ENCODE peak calls at places on chromosomes 11 and 22, in ten cellular contexts. E is upper lobe of right lung; Q is aorta; I is body of pancreas; D is CD4-positive, CD25-positive, alpha-beta regulatory T cell; R is pancreas; W is Panc1; Z is K562; T is right cardiac atrium; C is RWPE2. N is an unnamed sample.

GRCh38 chr11:46930089-46930488 is 6.5 kb upstream of the CSTPP1 start:
- ATAC-seq in C (peak), Q (no peak), D (peak), R (peak), E (peak), I (peak), W (no peak), Z (peak), T (no peak), N (no peak)

GRCh38 chr11:26539517-26539916 is 32.5 kb downstream of the MUC15 start:
- ATAC-seq in R (no peak), Z (no peak), T (no peak), Q (no peak), I (no peak), C (no peak), E (no peak), D (no peak), W (no peak), N (no peak)

GRCh38 chr11:114886644-114887259 is 208.4 kb downstream of the NXPE2 start:
- ATAC-seq in Q (no peak), W (no peak), T (no peak), I (no peak), D (no peak), C (no peak), E (no peak), Z (no peak), R (no peak), N (no peak)

GRCh38 chr11:69130586-69131566 is 24.9 kb upstream of the SMIM38 start:
- ATAC-seq in Z (peak), I (peak), D (no peak), E (peak), Q (peak), W (peak), R (peak), C (peak), T (peak), N (peak)

GRCh38 chr11:119585038-119585666 is 143.8 kb downstream of the NECTIN1 start:
- ATAC-seq in E (peak), C (peak), D (no peak), Q (no peak), Z (no peak), I (peak), T (peak), R (peak), W (peak), N (peak)

GRCh38 chr11:34823197-34823596 is 93.0 kb downstream of the APIP start:
- ATAC-seq in R (no peak), W (no peak), D (no peak), Q (no peak), I (no peak), E (no peak), Z (no peak), T (peak), C (no peak), N (peak)

GRCh38 chr11:117816151-117816741 is 8.3 kb downstream of the FXYD2 start:
- ATAC-seq in E (no peak), W (peak), I (peak), R (peak), Q (peak), T (peak), C (peak), D (no peak), Z (peak), N (peak)

GRCh38 chr22:38724926-38725571 is 19.3 kb downstream of the GTPBP1 start:
- ATAC-seq in R (peak), W (peak), D (peak), Q (no peak), C (peak), Z (peak), E (peak), I (no peak), T (no peak), N (no peak)

GRCh38 chr22:33028191-33028700 is 29.9 kb downstream of the SYN3 start:
- ATAC-seq in Q (no peak), T (no peak), D (no peak), R (no peak), W (no peak), C (no peak), Z (no peak), I (no peak), E (no peak), N (no peak)

GRCh38 chr11:12963789-12964536 is 45.2 kb upstream of the RASSF10 start:
- ATAC-seq in C (peak), I (peak), Z (peak), R (peak), Q (peak), D (no peak), T (peak), E (peak), W (peak), N (peak)

GRCh38 chr11:33452806-33453205 is 195.6 kb downstream of the HIPK3 start:
- ATAC-seq in W (peak), R (no peak), Z (no peak), I (no peak), T (no peak), D (no peak), Q (no peak), E (no peak), C (peak), N (no peak)

DNA sequence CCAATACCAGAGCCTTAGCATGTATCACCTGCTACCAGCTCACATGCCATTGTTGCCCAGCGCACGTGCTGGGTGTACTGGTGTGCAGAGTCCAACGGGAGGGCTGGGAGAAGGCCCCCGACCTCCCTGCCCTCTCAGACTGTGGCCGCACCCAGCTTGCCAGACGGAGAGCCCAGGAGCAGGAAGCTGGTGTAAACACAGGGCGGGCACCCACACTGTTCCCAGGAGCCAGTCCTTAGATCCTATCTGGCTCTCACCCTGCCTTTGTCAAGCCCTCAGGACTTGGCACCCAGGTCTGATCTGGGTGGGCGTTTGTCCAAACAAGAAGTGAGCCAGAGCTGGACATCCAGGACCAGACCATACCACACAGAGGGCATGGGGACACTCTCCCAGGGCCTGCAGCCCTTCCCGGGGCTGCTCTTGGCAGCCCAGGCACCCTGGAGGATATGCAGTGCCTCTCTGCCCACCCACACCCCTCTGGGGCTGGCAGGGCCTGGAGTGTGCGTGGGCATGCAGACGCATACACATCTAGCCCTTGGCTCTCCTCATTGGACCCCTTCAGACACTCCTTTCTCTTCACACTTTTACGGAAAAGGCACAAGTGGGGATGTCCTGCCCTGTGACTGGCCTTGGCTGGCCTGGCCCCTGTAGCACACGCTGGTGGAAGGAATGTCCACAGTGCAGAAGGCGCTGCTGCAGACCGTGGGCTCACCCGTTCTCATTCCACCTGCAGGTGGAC is 19.9 kb upstream of the CLDN5 start:
- ATAC-seq in W (no peak), E (peak), Z (peak), D (no peak), C (no peak), T (peak), I (peak), R (peak), Q (peak), N (peak)
- H3K27ac ChIP-seq in W (no peak), E (peak), Z (no peak), D (no peak), C (no peak), T (no peak), I (no peak), R (no peak), Q (no peak), N (no peak)

GRCh38 chr22:28904211-28904808 is 20.9 kb downstream of the ZNRF3 start:
- ATAC-seq in C (no peak), E (no peak), W (no peak), R (no peak), I (peak), Q (peak), Z (no peak), T (peak), D (no peak), N (no peak)

GRCh38 chr22:28902490-28902889 is 19.1 kb downstream of the ZNRF3 start:
- ATAC-seq in T (no peak), Q (no peak), I (no peak), W (no peak), E (no peak), C (no peak), R (no peak), Z (no peak), D (no peak), N (no peak)

GRCh38 chr22:28903719-28904118 is 20.3 kb downstream of the ZNRF3 start:
- ATAC-seq in D (no peak), Q (peak), W (no peak), Z (no peak), E (peak), I (peak), C (no peak), T (peak), R (peak), N (no peak)

GRCh38 chr22:28905433-28905832 is 22.1 kb downstream of the ZNRF3 start:
- ATAC-seq in C (no peak), E (no peak), I (no peak), D (no peak), Z (no peak), R (no peak), W (no peak), T (no peak), Q (no peak), N (no peak)

DNA sequence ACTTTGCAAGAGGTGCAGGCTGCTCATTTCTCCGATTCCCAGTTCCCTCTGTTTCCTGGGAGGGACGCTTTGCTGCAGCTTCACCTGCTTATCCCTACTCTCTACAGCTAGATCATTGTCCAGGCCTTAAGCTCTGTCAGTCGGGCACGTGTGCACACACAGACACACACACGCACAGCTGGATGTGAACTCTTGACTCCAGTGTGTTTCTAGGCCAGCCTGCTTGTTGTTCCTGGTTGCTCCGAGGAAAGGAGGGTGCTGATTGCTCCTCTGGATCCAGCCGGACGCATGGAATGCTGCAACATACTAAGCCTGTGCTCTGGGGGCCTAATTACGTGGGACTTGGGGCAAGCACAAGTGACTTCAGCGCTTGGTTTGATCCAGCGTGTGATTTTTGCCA is 19.7 kb downstream of the ZNRF3 start:
- ATAC-seq in R (peak), I (peak), E (peak), Q (peak), W (no peak), D (no peak), C (no peak), Z (no peak), T (peak), N (peak)
- H3K27ac ChIP-seq in R (no peak), I (peak), E (no peak), Q (peak), W (no peak), D (no peak), C (no peak), Z (no peak), T (peak), N (peak)

DNA sequence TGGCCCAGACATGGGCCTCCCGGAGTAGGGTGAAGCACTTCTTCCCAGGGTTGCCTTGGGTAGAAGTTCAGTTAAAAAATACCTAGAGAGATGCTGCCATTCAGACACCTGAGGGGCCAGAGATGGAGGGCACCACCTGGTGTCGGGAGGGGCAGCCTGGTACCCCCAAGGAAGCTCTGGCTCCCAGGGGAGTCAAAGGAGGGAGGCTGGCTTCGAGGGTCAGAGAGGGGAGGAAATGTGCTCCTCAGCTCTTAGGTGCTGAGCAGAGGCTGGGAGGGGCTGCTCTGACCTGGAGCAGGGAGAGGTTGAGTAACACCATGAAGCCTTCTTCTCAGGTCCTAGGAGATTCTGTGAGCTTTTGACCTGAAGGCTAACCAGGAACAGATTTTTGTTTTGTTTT is 1.1 kb downstream of the USP35 start:
- ATAC-seq in E (no peak), Q (no peak), T (no peak), D (no peak), Z (no peak), W (no peak), I (no peak), C (no peak), R (no peak), N (no peak)
- H3K27ac ChIP-seq in E (peak), Q (no peak), T (no peak), D (no peak), Z (no peak), W (peak), I (peak), C (no peak), R (no peak), N (peak)

DNA sequence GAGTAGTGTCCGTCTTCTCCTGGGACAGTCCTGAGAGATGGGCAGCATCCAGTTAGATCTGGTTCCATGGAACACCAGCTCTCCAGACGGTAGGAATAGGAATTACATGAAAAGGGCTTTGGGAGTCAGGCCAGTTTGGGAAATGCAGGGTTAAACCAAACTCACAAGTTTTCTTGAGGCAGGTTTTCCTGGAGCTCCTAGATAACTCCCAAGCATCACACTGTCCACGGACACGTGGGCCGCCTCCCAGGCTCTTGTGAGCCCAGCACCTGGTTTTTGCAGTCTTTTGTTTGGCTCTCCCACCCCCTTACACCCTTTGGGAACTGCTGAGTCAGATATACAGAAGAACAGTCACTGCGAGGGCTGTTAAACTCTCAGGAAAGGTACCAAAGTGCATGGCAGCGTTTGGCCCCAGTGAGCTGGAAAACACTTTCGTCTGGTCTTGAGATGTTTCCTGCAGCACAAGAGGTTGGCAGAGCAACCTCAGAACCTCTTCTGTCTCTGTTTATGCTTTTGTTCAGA is 90.0 kb downstream of the BCR start:
- ATAC-seq in C (no peak), Q (no peak), D (no peak), R (no peak), Z (peak), E (peak), T (no peak), W (no peak), I (no peak), N (no peak)
- H3K27ac ChIP-seq in C (no peak), Q (no peak), D (no peak), R (no peak), Z (no peak), E (no peak), T (no peak), W (no peak), I (no peak), N (no peak)

DNA sequence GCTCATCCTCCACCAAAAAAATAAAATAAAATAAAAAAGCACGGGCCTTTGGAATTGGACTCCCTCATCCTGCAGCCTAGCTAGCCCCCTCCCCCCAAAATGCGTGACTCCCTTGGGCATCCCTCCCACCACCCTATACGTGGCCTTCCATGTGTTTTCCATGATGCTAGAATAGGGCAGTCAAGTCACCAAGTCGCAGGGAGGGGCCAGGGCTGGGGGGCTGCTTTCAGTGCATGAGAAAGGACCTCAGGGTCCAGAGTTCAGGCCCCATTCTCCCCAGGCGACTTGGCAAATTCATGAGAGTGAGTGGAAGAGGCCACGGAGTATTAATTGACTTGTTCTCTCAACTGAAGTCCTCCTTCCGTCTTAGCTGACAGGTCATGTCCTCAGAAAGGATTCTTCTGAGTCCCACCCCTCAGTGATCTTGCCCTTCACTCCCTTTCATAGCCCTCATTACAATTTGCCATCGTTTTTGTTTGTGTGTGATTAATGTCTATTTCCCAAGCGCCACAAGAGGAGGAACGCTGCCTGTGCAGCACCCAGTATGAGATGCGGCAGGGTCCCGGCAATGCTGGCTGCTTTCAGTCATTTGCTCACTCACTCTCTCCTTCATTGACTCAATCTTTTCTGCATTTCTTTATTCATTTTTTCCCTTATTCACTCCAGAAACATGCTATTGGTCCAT is 17.4 kb downstream of the LRRC32 start:
- ATAC-seq in I (no peak), E (no peak), W (no peak), C (no peak), T (no peak), Q (no peak), Z (no peak), D (no peak), R (no peak), N (peak)
- H3K27ac ChIP-seq in I (peak), E (peak), W (no peak), C (no peak), T (peak), Q (peak), Z (no peak), D (no peak), R (no peak), N (peak)